ENCODE peak calls at places on chromosomes 13 and 19, in seven cellular contexts. One of them, this sample, is unnamed.

GRCh38 chr19:50264483-50265186 is 61.2 kb downstream of the MYH14 start:
- DNase-seq in activated T-cell treated with anti-CD3 and anti-CD28 coated beads, Interleukin-2, amount 50 U/mL, for 4 hours: no peak
- DNase-seq in stimulated activated CD4-positive, alpha-beta T cell treated with anti-CD3 and anti-CD28 coated beads, Interleukin-1b, Interleukin-23, amount 100 ng/mL, for 24 hours: no peak
- DNase-seq in ACHN: no peak
- DNase-seq in activated T-helper 1 cell treated with anti-CD3 and anti-CD28 coated beads, Interleukin-2, amount 50 U/mL, for 16 hours: no peak
- DNase-seq in amniotic stem cell: no peak
- DNase-seq in frontal cortex: no peak
- DNase-seq in this sample: no peak

GRCh38 chr13:27293051-27293691 is 22.5 kb downstream of the RASL11A start:
- DNase-seq in activated T-cell treated with anti-CD3 and anti-CD28 coated beads, Interleukin-2, amount 50 U/mL, for 4 hours: no peak
- DNase-seq in stimulated activated CD4-positive, alpha-beta T cell treated with anti-CD3 and anti-CD28 coated beads, Interleukin-1b, Interleukin-23, amount 100 ng/mL, for 24 hours: no peak
- DNase-seq in ACHN: no peak
- DNase-seq in activated T-helper 1 cell treated with anti-CD3 and anti-CD28 coated beads, Interleukin-2, amount 50 U/mL, for 16 hours: no peak
- DNase-seq in amniotic stem cell: no peak
- DNase-seq in frontal cortex: no peak
- DNase-seq in this sample: no peak

GRCh38 chr19:43618921-43619261 is 538 bp downstream of the ZNF428 start:
- DNase-seq in activated T-cell treated with anti-CD3 and anti-CD28 coated beads, Interleukin-2, amount 50 U/mL, for 4 hours: peak; percentile 17
- DNase-seq in stimulated activated CD4-positive, alpha-beta T cell treated with anti-CD3 and anti-CD28 coated beads, Interleukin-1b, Interleukin-23, amount 100 ng/mL, for 24 hours: no peak
- DNase-seq in ACHN: peak; percentile 11
- DNase-seq in activated T-helper 1 cell treated with anti-CD3 and anti-CD28 coated beads, Interleukin-2, amount 50 U/mL, for 16 hours: peak; percentile 17
- DNase-seq in amniotic stem cell: no peak
- DNase-seq in frontal cortex: no peak
- DNase-seq in this sample: no peak

GRCh38 chr19:47438793-47439220 is 19.5 kb upstream of the MEIS3 start:
- DNase-seq in activated T-cell treated with anti-CD3 and anti-CD28 coated beads, Interleukin-2, amount 50 U/mL, for 4 hours: no peak
- DNase-seq in stimulated activated CD4-positive, alpha-beta T cell treated with anti-CD3 and anti-CD28 coated beads, Interleukin-1b, Interleukin-23, amount 100 ng/mL, for 24 hours: no peak
- DNase-seq in ACHN: no peak
- DNase-seq in activated T-helper 1 cell treated with anti-CD3 and anti-CD28 coated beads, Interleukin-2, amount 50 U/mL, for 16 hours: no peak
- DNase-seq in amniotic stem cell: no peak
- DNase-seq in frontal cortex: no peak
- DNase-seq in this sample: no peak

GRCh38 chr19:41691268-41691970 is 3.3 kb upstream of the CEACAM7 start:
- DNase-seq in activated T-cell treated with anti-CD3 and anti-CD28 coated beads, Interleukin-2, amount 50 U/mL, for 4 hours: no peak
- DNase-seq in stimulated activated CD4-positive, alpha-beta T cell treated with anti-CD3 and anti-CD28 coated beads, Interleukin-1b, Interleukin-23, amount 100 ng/mL, for 24 hours: no peak
- DNase-seq in ACHN: no peak
- DNase-seq in activated T-helper 1 cell treated with anti-CD3 and anti-CD28 coated beads, Interleukin-2, amount 50 U/mL, for 16 hours: no peak
- DNase-seq in amniotic stem cell: no peak
- DNase-seq in frontal cortex: no peak
- DNase-seq in this sample: no peak

GRCh38 chr19:38564981-38565685 is 52.6 kb downstream of the MAP4K1 start:
- DNase-seq in activated T-cell treated with anti-CD3 and anti-CD28 coated beads, Interleukin-2, amount 50 U/mL, for 4 hours: no peak
- DNase-seq in stimulated activated CD4-positive, alpha-beta T cell treated with anti-CD3 and anti-CD28 coated beads, Interleukin-1b, Interleukin-23, amount 100 ng/mL, for 24 hours: no peak
- DNase-seq in ACHN: no peak
- DNase-seq in activated T-helper 1 cell treated with anti-CD3 and anti-CD28 coated beads, Interleukin-2, amount 50 U/mL, for 16 hours: no peak
- DNase-seq in amniotic stem cell: no peak
- DNase-seq in frontal cortex: peak; percentile 36
- DNase-seq in this sample: no peak

GRCh38 chr19:51020988-51021651 is 1.6 kb upstream of the KLK10 start:
- DNase-seq in activated T-cell treated with anti-CD3 and anti-CD28 coated beads, Interleukin-2, amount 50 U/mL, for 4 hours: no peak
- DNase-seq in stimulated activated CD4-positive, alpha-beta T cell treated with anti-CD3 and anti-CD28 coated beads, Interleukin-1b, Interleukin-23, amount 100 ng/mL, for 24 hours: no peak
- DNase-seq in ACHN: peak; percentile 39
- DNase-seq in activated T-helper 1 cell treated with anti-CD3 and anti-CD28 coated beads, Interleukin-2, amount 50 U/mL, for 16 hours: no peak
- DNase-seq in amniotic stem cell: no peak
- DNase-seq in frontal cortex: peak; percentile 60
- DNase-seq in this sample: no peak

GRCh38 chr13:78700121-78700910 is 41.4 kb upstream of the OBI1 start:
- DNase-seq in activated T-cell treated with anti-CD3 and anti-CD28 coated beads, Interleukin-2, amount 50 U/mL, for 4 hours: no peak
- DNase-seq in stimulated activated CD4-positive, alpha-beta T cell treated with anti-CD3 and anti-CD28 coated beads, Interleukin-1b, Interleukin-23, amount 100 ng/mL, for 24 hours: no peak
- DNase-seq in ACHN: no peak
- DNase-seq in activated T-helper 1 cell treated with anti-CD3 and anti-CD28 coated beads, Interleukin-2, amount 50 U/mL, for 16 hours: no peak
- DNase-seq in amniotic stem cell: no peak
- DNase-seq in frontal cortex: no peak
- DNase-seq in this sample: no peak

GRCh38 chr19:35963514-35963913 is 27.3 kb downstream of the LRFN3 start:
- DNase-seq in activated T-cell treated with anti-CD3 and anti-CD28 coated beads, Interleukin-2, amount 50 U/mL, for 4 hours: no peak
- DNase-seq in stimulated activated CD4-positive, alpha-beta T cell treated with anti-CD3 and anti-CD28 coated beads, Interleukin-1b, Interleukin-23, amount 100 ng/mL, for 24 hours: no peak
- DNase-seq in ACHN: peak; percentile 63
- DNase-seq in activated T-helper 1 cell treated with anti-CD3 and anti-CD28 coated beads, Interleukin-2, amount 50 U/mL, for 16 hours: no peak
- DNase-seq in amniotic stem cell: no peak
- DNase-seq in frontal cortex: no peak
- DNase-seq in this sample: no peak

GRCh38 chr13:28560612-28561011 is 65.7 kb upstream of the FLT1 start:
- DNase-seq in activated T-cell treated with anti-CD3 and anti-CD28 coated beads, Interleukin-2, amount 50 U/mL, for 4 hours: no peak
- DNase-seq in stimulated activated CD4-positive, alpha-beta T cell treated with anti-CD3 and anti-CD28 coated beads, Interleukin-1b, Interleukin-23, amount 100 ng/mL, for 24 hours: no peak
- DNase-seq in ACHN: no peak
- DNase-seq in activated T-helper 1 cell treated with anti-CD3 and anti-CD28 coated beads, Interleukin-2, amount 50 U/mL, for 16 hours: no peak
- DNase-seq in amniotic stem cell: no peak
- DNase-seq in frontal cortex: no peak
- DNase-seq in this sample: no peak

GRCh38 chr13:100230813-100231575 is 142.1 kb downstream of the PCCA start:
- DNase-seq in activated T-cell treated with anti-CD3 and anti-CD28 coated beads, Interleukin-2, amount 50 U/mL, for 4 hours: no peak
- DNase-seq in stimulated activated CD4-positive, alpha-beta T cell treated with anti-CD3 and anti-CD28 coated beads, Interleukin-1b, Interleukin-23, amount 100 ng/mL, for 24 hours: no peak
- DNase-seq in ACHN: no peak
- DNase-seq in activated T-helper 1 cell treated with anti-CD3 and anti-CD28 coated beads, Interleukin-2, amount 50 U/mL, for 16 hours: no peak
- DNase-seq in amniotic stem cell: no peak
- DNase-seq in frontal cortex: no peak
- DNase-seq in this sample: no peak

GRCh38 chr13:34114581-34114980 is 296.6 kb downstream of the RFC3 start:
- DNase-seq in activated T-cell treated with anti-CD3 and anti-CD28 coated beads, Interleukin-2, amount 50 U/mL, for 4 hours: no peak
- DNase-seq in stimulated activated CD4-positive, alpha-beta T cell treated with anti-CD3 and anti-CD28 coated beads, Interleukin-1b, Interleukin-23, amount 100 ng/mL, for 24 hours: no peak
- DNase-seq in ACHN: no peak
- DNase-seq in activated T-helper 1 cell treated with anti-CD3 and anti-CD28 coated beads, Interleukin-2, amount 50 U/mL, for 16 hours: no peak
- DNase-seq in amniotic stem cell: no peak
- DNase-seq in frontal cortex: no peak
- DNase-seq in this sample: no peak

GRCh38 chr19:5765220-5765619 is 19.3 kb downstream of the PRR22 start:
- DNase-seq in activated T-cell treated with anti-CD3 and anti-CD28 coated beads, Interleukin-2, amount 50 U/mL, for 4 hours: no peak
- DNase-seq in stimulated activated CD4-positive, alpha-beta T cell treated with anti-CD3 and anti-CD28 coated beads, Interleukin-1b, Interleukin-23, amount 100 ng/mL, for 24 hours: no peak
- DNase-seq in ACHN: no peak
- DNase-seq in activated T-helper 1 cell treated with anti-CD3 and anti-CD28 coated beads, Interleukin-2, amount 50 U/mL, for 16 hours: no peak
- DNase-seq in amniotic stem cell: no peak
- DNase-seq in frontal cortex: no peak
- DNase-seq in this sample: no peak

GRCh38 chr19:35266149-35266903 is 2.4 kb upstream of the USF2 start:
- DNase-seq in activated T-cell treated with anti-CD3 and anti-CD28 coated beads, Interleukin-2, amount 50 U/mL, for 4 hours: no peak
- DNase-seq in stimulated activated CD4-positive, alpha-beta T cell treated with anti-CD3 and anti-CD28 coated beads, Interleukin-1b, Interleukin-23, amount 100 ng/mL, for 24 hours: no peak
- DNase-seq in ACHN: no peak
- DNase-seq in activated T-helper 1 cell treated with anti-CD3 and anti-CD28 coated beads, Interleukin-2, amount 50 U/mL, for 16 hours: no peak
- DNase-seq in amniotic stem cell: no peak
- DNase-seq in frontal cortex: no peak
- DNase-seq in this sample: no peak